ENCODE peak calls at places on chromosomes 4 and X, in ten cellular contexts. W, A, G, X, I, U, S, R, V and F are unnamed samples.

GRCh38 chrX:153521034-153521433 is 3.6 kb downstream of the ATP2B3 start:
- DNase-seq in W (no peak), A (no peak), G (no peak), X (peak; percentile 71), I (no peak), U (no peak), S (no peak), R (no peak), V (no peak), F (no peak)

GRCh38 chr4:142913461-142914030 is 67.4 kb upstream of the INPP4B start:
- DNase-seq in W (no peak), A (no peak), G (no peak), X (peak; percentile 60), I (no peak), U (no peak), S (no peak), R (no peak), V (no peak), F (no peak)

GRCh38 chr4:84218002-84218401 is 281.1 kb downstream of the NKX6-1 start:
- DNase-seq in W (no peak), A (no peak), G (no peak), X (no peak), I (no peak), U (no peak), S (no peak), R (no peak), V (no peak), F (no peak)

GRCh38 chr4:171342646-171343045 is 470.6 kb upstream of the GALNTL6 start:
- DNase-seq in W (no peak), A (no peak), G (no peak), X (no peak), I (no peak), U (no peak), S (no peak), R (no peak), V (no peak), F (no peak)

GRCh38 chr4:165454426-165454825 is 75.6 kb downstream of the CPE start:
- DNase-seq in W (no peak), A (no peak), G (no peak), X (no peak), I (peak; percentile 15), U (no peak), S (no peak), R (no peak), V (no peak), F (no peak)

GRCh38 chr4:142565771-142566170 is 280.3 kb downstream of the INPP4B start:
- DNase-seq in W (no peak), A (no peak), G (no peak), X (no peak), I (no peak), U (no peak), S (no peak), R (peak; percentile 73), V (no peak), F (no peak)

GRCh38 chr4:173167793-173168395 is 717 bp upstream of the GALNT7 start:
- DNase-seq in W (peak; percentile 33), A (peak; percentile 50), G (peak; percentile 68), X (peak; percentile 57), I (no peak), U (peak; percentile 61), S (peak; percentile 76), R (peak; percentile 10), V (no peak), F (peak; percentile 57)

GRCh38 chrX:115268421-115268820 is 21.1 kb upstream of the LUZP4 start:
- DNase-seq in W (no peak), A (no peak), G (no peak), X (peak; percentile 7), I (no peak), U (no peak), S (no peak), R (no peak), V (no peak), F (no peak)

GRCh38 chr4:123558865-123559264 is 162.3 kb downstream of the SPRY1 start:
- DNase-seq in W (no peak), A (no peak), G (no peak), X (no peak), I (no peak), U (no peak), S (no peak), R (no peak), V (no peak), F (no peak)

GRCh38 chr4:123561525-123561924 is 164.9 kb downstream of the SPRY1 start:
- DNase-seq in W (no peak), A (no peak), G (no peak), X (no peak), I (no peak), U (no peak), S (no peak), R (no peak), V (no peak), F (no peak)

GRCh38 chr4:123562994-123563745 is 166.6 kb downstream of the SPRY1 start:
- DNase-seq in W (no peak), A (no peak), G (no peak), X (peak; percentile 44), I (no peak), U (no peak), S (no peak), R (no peak), V (no peak), F (no peak)

GRCh38 chr4:123557857-123558536 is 161.4 kb downstream of the SPRY1 start:
- DNase-seq in W (no peak), A (no peak), G (no peak), X (no peak), I (no peak), U (no peak), S (no peak), R (no peak), V (no peak), F (no peak)

DNA sequence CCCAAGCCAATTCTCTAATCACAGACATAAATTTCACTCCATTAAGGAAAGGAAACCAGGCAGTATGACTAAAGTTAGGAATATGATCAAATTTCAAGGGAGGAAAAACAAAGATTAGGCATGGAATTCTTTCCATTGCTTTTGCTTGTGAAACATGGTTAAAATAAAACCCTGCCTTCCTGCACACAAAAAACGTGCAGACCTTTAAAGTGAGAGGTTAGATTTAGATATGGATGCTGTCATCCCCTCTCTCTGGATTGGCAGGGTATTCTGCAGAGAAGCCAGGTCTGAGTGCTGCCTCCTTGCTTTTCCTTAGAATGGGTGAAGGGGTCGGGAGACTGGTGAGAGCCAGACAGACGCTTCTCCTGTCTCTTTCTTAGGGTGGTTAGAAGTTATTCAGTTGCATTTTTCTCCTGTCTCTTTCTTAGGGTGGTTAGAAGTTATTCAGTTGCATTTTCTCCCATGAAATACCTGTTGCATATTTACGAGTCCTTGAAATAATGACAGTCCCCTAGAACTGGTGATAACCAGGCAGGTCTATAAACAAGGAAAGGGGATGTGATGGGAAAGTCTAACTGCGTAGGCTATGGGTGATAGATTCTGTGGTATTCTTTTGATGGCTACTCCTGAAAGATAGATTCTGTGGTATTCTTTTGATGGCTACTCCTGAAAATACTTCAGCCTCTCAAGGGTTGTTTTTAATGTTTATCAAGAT is 163.5 kb downstream of the SPRY1 start:
- DNase-seq in W (no peak), A (no peak), G (no peak), X (peak; percentile 18), I (peak; percentile 68), U (no peak), S (no peak), R (no peak), V (no peak), F (no peak)
- H3K4me3 ChIP-seq in W (no peak overlapping the region), A (no peak overlapping the region), G (no peak overlapping the region), X (no peak overlapping the region), I (no peak overlapping the region), U (no peak overlapping the region), S (no peak overlapping the region), R (no peak overlapping the region), V (no peak overlapping the region), F (no peak overlapping the region)

DNA sequence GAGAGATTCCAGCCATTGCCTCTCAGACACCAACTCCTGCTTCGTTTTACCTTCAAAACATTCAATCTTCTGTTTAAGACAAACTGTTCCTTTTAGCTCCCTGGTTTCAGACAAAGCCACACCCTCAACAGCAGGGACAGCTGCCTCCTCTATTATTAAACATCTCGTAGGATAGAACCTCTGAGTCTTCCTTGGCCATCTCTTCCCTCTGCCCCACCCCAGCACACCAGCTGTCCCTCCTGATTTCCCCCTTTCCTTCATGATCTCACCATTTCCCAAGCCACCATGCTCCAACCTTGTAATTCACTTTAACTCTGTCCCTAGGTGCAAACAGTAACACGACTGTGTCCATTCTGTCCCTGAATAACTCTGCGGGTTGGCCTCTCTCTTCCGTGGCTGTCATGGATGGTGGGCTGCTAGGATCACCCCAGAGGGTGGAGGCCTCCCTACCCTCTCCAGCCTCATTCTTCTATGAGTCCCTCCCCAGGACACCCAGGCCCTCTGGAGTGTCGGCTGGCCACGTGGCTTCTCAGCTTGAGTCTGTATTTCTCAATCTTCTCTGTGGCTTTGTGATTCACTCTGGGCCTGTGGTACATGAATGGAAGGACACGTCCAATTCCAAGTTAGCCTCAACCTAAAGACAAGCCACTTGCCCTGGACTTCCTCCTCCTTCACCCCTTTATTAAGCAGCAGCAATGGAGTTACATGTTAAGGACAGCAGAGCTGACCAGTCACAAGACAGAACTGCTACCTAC is 349.9 kb downstream of the FBXW7 start:
- DNase-seq in W (no peak), A (no peak), G (no peak), X (peak; percentile 56), I (no peak), U (no peak), S (no peak), R (no peak), V (no peak), F (no peak)
- H3K27ac ChIP-seq in W (no peak overlapping the region), A (no peak overlapping the region), G (no peak overlapping the region), X (no peak overlapping the region), I (no peak overlapping the region), U (no peak overlapping the region), S (no peak overlapping the region), R (no peak overlapping the region), V (no peak overlapping the region), F (no peak overlapping the region)

GRCh38 chr4:11611868-11612267 is 183.2 kb upstream of the HS3ST1 start:
- DNase-seq in W (no peak), A (no peak), G (no peak), X (no peak), I (no peak), U (no peak), S (no peak), R (no peak), V (no peak), F (no peak)

GRCh38 chr4:11618666-11619282 is 190.1 kb upstream of the HS3ST1 start:
- DNase-seq in W (no peak), A (no peak), G (no peak), X (no peak), I (no peak), U (no peak), S (no peak), R (no peak), V (no peak), F (no peak)

GRCh38 chr4:11615601-11616000 is 186.9 kb upstream of the HS3ST1 start:
- DNase-seq in W (no peak), A (no peak), G (no peak), X (no peak), I (no peak), U (no peak), S (no peak), R (no peak), V (no peak), F (no peak)

GRCh38 chr4:11616856-11617255 is 188.2 kb upstream of the HS3ST1 start:
- DNase-seq in W (no peak), A (no peak), G (no peak), X (no peak), I (no peak), U (no peak), S (no peak), R (no peak), V (no peak), F (no peak)

DNA sequence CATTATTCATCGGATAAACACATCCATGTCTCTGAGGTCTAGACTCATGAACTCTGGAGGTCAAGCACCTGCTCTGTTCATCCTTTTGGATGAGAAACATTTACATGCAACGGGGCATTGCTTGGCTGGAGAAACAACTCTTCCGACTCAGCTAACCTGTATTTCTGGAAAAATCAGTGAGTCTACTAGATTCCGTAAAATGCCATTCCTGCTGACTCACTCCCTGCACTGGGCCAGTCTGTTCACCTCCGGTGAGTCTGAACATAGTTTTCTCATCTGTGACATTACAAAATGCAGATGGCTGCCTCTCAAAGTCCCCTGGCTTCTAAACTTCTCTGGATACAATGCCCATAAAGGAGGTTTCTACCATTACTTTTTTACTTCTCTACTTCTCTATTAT is 185.7 kb upstream of the HS3ST1 start:
- DNase-seq in W (no peak), A (no peak), G (no peak), X (no peak), I (no peak), U (peak; percentile 18), S (no peak), R (no peak), V (no peak), F (no peak)
- H3K4me1 ChIP-seq in W (no peaks in the 10 kb centered on the region), A (no peaks in the 10 kb centered on the region), G (peaks cover 18% of the 10 kb centered on the region), X (no peaks in the 10 kb centered on the region), I (no peaks in the 10 kb centered on the region), U (peaks cover 4% of the 10 kb centered on the region), S (peaks cover 41% of the 10 kb centered on the region), R (no peaks in the 10 kb centered on the region), V (no peaks in the 10 kb centered on the region), F (no peaks in the 10 kb centered on the region)

GRCh38 chr4:98203406-98204235 is 57.6 kb upstream of the RAP1GDS1 start:
- DNase-seq in W (no peak), A (no peak), G (no peak), X (no peak), I (no peak), U (no peak), S (no peak), R (peak; percentile 25), V (no peak), F (no peak)
- H3K4me3 ChIP-seq in W (no peak overlapping the region), A (no peak overlapping the region), G (no peak overlapping the region), X (no peak overlapping the region), I (no peak overlapping the region), U (no peak overlapping the region), S (no peak overlapping the region), R (peak overlapping the region; percentile 78), V (no peak overlapping the region), F (no peak overlapping the region)